ENCODE peak calls at places on chromosomes 7 and 10, in ten cellular contexts. U, T, M, B, E, L, I, N, Z and O are unnamed samples.

GRCh38 chr10:98790817-98791216 is 344.1 kb upstream of the HPS1 start:
- DNase-seq in M (no peak), B (peak; percentile 23), U (no peak), Z (no peak), E (no peak), N (peak; percentile 13), I (peak; percentile 28), T (peak; percentile 22), L (no peak), O (no peak)

GRCh38 chr10:71136036-71136690 is 76.2 kb upstream of the UNC5B start:
- DNase-seq in M (no peak), E (no peak), Z (no peak), I (no peak), U (no peak), B (no peak), N (no peak), T (no peak), L (no peak), O (no peak)

GRCh38 chr7:33601884-33602283 is 303.5 kb upstream of the BMPER start:
- DNase-seq in L (no peak), I (no peak), M (no peak), B (no peak), Z (no peak), T (no peak), U (no peak), E (no peak), N (no peak), O (no peak)

GRCh38 chr10:21724695-21725371 is 190.8 kb downstream of the MLLT10 start:
- DNase-seq in L (peak; percentile 47), E (no peak), B (peak; percentile 43), T (peak; percentile 95), I (peak; percentile 96), Z (peak; percentile 90), N (peak; percentile 79), U (no peak), M (peak; percentile 78), O (peak; percentile 96)

GRCh38 chr7:106793015-106793651 is 71.9 kb upstream of the PIK3CG start:
- DNase-seq in N (peak; percentile 58), Z (no peak), B (peak; percentile 41), U (no peak), M (no peak), I (peak; percentile 70), L (no peak), E (no peak), T (peak; percentile 62), O (no peak)

GRCh38 chr10:56116684-56117083 is 244.4 kb downstream of the ZWINT start:
- DNase-seq in M (no peak), N (peak; percentile 9), I (peak; percentile 35), B (no peak), Z (no peak), L (no peak), T (peak; percentile 9), E (no peak), U (no peak), O (no peak)

GRCh38 chr10:88478256-88478655 is 104.9 kb downstream of the RNLS start:
- DNase-seq in L (no peak), Z (no peak), E (no peak), U (no peak), N (no peak), M (no peak), I (no peak), T (no peak), B (no peak), O (no peak)

GRCh38 chr7:148108381-148108780 is 482.2 kb upstream of the C7orf33 start:
- DNase-seq in L (no peak), I (no peak), E (no peak), T (no peak), B (no peak), Z (no peak), M (no peak), U (no peak), N (no peak), O (no peak)

GRCh38 chr10:110737886-110738634 is 93.9 kb downstream of the RBM20 start:
- DNase-seq in L (no peak), M (no peak), E (peak; percentile 84), Z (no peak), T (no peak), B (no peak), N (no peak), I (no peak), U (no peak), O (no peak)

GRCh38 chr10:970311-971149 is 17.7 kb upstream of the GTPBP4 start:
- DNase-seq in I (no peak), L (no peak), B (no peak), N (no peak), Z (peak; percentile 44), T (peak; percentile 73), U (no peak), E (no peak), M (no peak), O (no peak)

GRCh38 chr10:58513189-58514101 is 773 bp downstream of the BICC1 start:
- DNase-seq in L (peak; percentile 50), E (no peak), M (peak; percentile 47), U (peak; percentile 23), Z (peak; percentile 43), N (no peak), B (peak; percentile 33), T (peak; percentile 42), I (no peak), O (peak; percentile 43)

GRCh38 chr10:58511765-58512469 is 755 bp upstream of the BICC1 start:
- DNase-seq in I (no peak), T (peak; percentile 19), Z (no peak), M (no peak), U (no peak), E (no peak), N (no peak), L (peak; percentile 18), B (peak; percentile 19), O (peak; percentile 52)

GRCh38 chr10:58502956-58503355 is 9.7 kb upstream of the BICC1 start:
- DNase-seq in T (no peak), U (no peak), L (no peak), M (no peak), B (no peak), Z (no peak), I (no peak), N (no peak), E (no peak), O (no peak)

GRCh38 chr10:58512470-58513188 is at the start of gene BICC1:
- DNase-seq in N (no peak), Z (peak; percentile 19), U (peak; percentile 46), I (no peak), M (no peak), T (peak; percentile 76), E (no peak), B (peak; percentile 46), L (peak; percentile 61), O (no peak)

DNA sequence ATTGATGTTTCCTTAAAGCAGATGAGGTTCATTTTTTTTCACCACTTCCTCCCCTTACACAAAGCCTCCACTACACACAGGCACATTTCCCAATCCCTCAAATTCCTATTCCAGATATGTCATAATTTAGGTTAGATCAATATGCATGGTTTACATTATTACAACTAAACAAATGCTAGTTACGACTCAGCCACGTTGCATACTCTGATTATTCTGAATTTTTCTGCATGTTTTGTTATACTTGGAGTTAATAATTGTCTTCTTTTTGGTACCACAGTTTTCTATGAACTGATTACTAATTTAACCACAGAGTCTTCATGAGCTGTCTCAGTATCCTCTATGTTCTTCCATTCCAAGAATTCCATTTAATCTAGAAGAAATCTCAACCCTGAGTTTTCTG is 4.4 kb upstream of the BICC1 start:
- DNase-seq in T (no peak), Z (no peak), I (no peak), L (no peak), E (no peak), U (no peak), M (no peak), B (no peak), N (no peak), O (no peak)
- TF ChIP-seq CTCF in T (no peak), Z (no peak), I (no peak), L (no peak), E (no peak), U (no peak), M (no peak), B (no peak), N (no peak), O (no peak)

DNA sequence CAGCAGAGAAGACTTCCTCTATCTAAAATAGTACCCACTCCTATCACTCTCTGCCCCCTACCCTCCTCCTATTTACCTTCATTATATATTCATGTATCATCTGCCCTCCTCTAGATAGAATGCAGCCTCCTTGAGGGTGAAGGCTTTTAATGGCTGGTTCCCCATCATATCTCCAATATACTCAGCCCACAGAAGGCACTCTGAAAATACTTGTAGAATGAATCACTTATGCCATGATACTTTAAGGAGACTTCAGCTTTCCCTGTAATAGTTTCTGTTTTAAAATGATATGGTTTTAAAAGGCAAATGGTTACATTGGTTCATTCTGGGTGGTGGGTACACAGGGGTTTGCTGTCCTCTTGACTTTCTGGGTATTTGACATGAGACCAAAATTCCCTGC is 25.3 kb downstream of the GFRA1 start:
- DNase-seq in N (no peak), B (no peak), Z (no peak), U (no peak), I (no peak), T (no peak), L (no peak), M (no peak), E (no peak), O (no peak)
- TF ChIP-seq CTCF in N (no peak), B (no peak), Z (no peak), U (no peak), I (no peak), T (no peak), L (no peak), M (no peak), E (no peak), O (no peak)

GRCh38 chr7:107878636-107879035 is 12.3 kb upstream of the DLD start:
- DNase-seq in B (no peak), L (no peak), T (no peak), I (no peak), N (no peak), U (no peak), Z (no peak), E (no peak), M (no peak), O (no peak)

GRCh38 chr7:107879400-107880035 is 11.5 kb upstream of the DLD start:
- DNase-seq in N (peak; percentile 46), T (peak; percentile 75), U (no peak), B (peak; percentile 44), Z (no peak), I (peak; percentile 60), E (no peak), L (no peak), M (no peak), O (no peak)

GRCh38 chr7:107882766-107883165 is 8.2 kb upstream of the DLD start:
- DNase-seq in E (no peak), N (no peak), U (no peak), T (no peak), I (no peak), Z (no peak), L (no peak), M (no peak), B (no peak), O (no peak)

GRCh38 chr7:107889992-107890391 is 991 bp upstream of the DLD start:
- DNase-seq in T (no peak), L (no peak), B (no peak), I (no peak), Z (no peak), E (no peak), N (no peak), M (no peak), U (no peak), O (no peak)

GRCh38 chr7:107884419-107884818 is 6.6 kb upstream of the DLD start:
- DNase-seq in L (no peak), U (no peak), B (no peak), M (no peak), I (no peak), E (no peak), T (no peak), Z (no peak), N (no peak), O (no peak)
- TF ChIP-seq CTCF in L (no peak), U (no peak), B (no peak), M (no peak), I (no peak), E (no peak), T (no peak), Z (no peak), N (no peak), O (no peak)

GRCh38 chr10:95741807-95742528 is 14.0 kb upstream of the ENTPD1 start:
- DNase-seq in L (no peak), N (peak; percentile 77), U (no peak), I (no peak), M (no peak), T (peak; percentile 10), Z (no peak), B (peak; percentile 44), E (no peak), O (no peak)
- TF ChIP-seq CTCF in L (peak; percentile 12), N (peak; percentile 41), U (no peak), I (no peak), M (peak; percentile 23), T (no peak), Z (no peak), B (peak; percentile 40), E (no peak), O (no peak)